ENCODE peak calls at places on chromosomes 6 and 20, in eight cellular contexts. D is ovary, I is sigmoid colon, K is Peyer's patch, X is HCT116, F is spleen, U is A549, Z is thyroid gland. P is an unnamed sample.

GRCh38 chr6:119533603-119534279 is 184.2 kb upstream of the MAN1A1 start:
- DNase-seq in D (no peak), I (no peak), Z (no peak), F (no peak), X (peak; percentile 58), U (no peak), K (no peak), P (no peak)

GRCh38 chr6:35296931-35297330 is 687 bp upstream of the DEF6 start:
- DNase-seq in I (peak; percentile 49), X (no peak), D (no peak), F (no peak), U (no peak), Z (no peak), K (no peak), P (no peak)

GRCh38 chr20:48783533-48784272 is 44.1 kb downstream of the PREX1 start:
- DNase-seq in F (no peak), Z (no peak), X (no peak), D (no peak), I (no peak), K (no peak), U (no peak), P (no peak)

GRCh38 chr6:126337323-126337722 is 2.6 kb upstream of the CENPW start:
- DNase-seq in D (no peak), F (no peak), K (no peak), X (no peak), Z (no peak), U (no peak), I (peak; percentile 65), P (no peak)

GRCh38 chr20:52779125-52779524 is 193.0 kb upstream of the TSHZ2 start:
- DNase-seq in Z (no peak), X (no peak), D (no peak), F (no peak), K (no peak), U (no peak), I (no peak), P (no peak)

GRCh38 chr6:75493400-75494064 is at the start of gene FILIP1:
- DNase-seq in U (no peak), F (no peak), X (no peak), I (peak; percentile 87), D (peak; percentile 33), K (no peak), Z (peak; percentile 27), P (peak; percentile 11)

GRCh38 chr6:34974249-34974642 is 85.2 kb downstream of the ANKS1A start:
- DNase-seq in K (no peak), U (no peak), I (no peak), X (no peak), F (no peak), D (no peak), Z (no peak), P (no peak)

GRCh38 chr6:17493286-17493685 is 99.9 kb downstream of the CAP2 start:
- DNase-seq in X (no peak), F (no peak), U (no peak), I (peak; percentile 84), K (no peak), Z (no peak), D (no peak), P (no peak)

GRCh38 chr6:134171517-134171916 is 119.1 kb upstream of the SLC2A12 start:
- DNase-seq in I (no peak), K (no peak), X (no peak), Z (no peak), U (no peak), F (no peak), D (no peak), P (no peak)

GRCh38 chr6:148611213-148611612 is 135.6 kb upstream of the UST start:
- DNase-seq in Z (peak; percentile 39), F (no peak), D (no peak), I (peak; percentile 92), U (no peak), X (no peak), K (no peak), P (peak; percentile 42)

GRCh38 chr20:41316009-41316408 is 1.5 kb downstream of the ZHX3 start:
- DNase-seq in X (no peak), K (no peak), U (no peak), I (no peak), Z (no peak), D (no peak), F (no peak), P (no peak)

GRCh38 chr20:62804632-62805364 is at the start of gene OGFR:
- DNase-seq in D (peak; percentile 81), X (no peak), U (no peak), F (peak; percentile 94), Z (peak; percentile 67), I (peak; percentile 87), K (peak; percentile 85), P (peak; percentile 78)

GRCh38 chr6:12288844-12289654 is 1.1 kb upstream of the EDN1 start:
- DNase-seq in U (peak; percentile 61), I (no peak), D (no peak), K (no peak), Z (peak; percentile 33), X (peak; percentile 62), F (no peak), P (peak; percentile 76)

GRCh38 chr20:10255846-10256245 is 37.2 kb downstream of the SNAP25 start:
- DNase-seq in Z (no peak), D (no peak), F (no peak), I (no peak), U (no peak), K (no peak), X (no peak), P (no peak)

GRCh38 chr20:47605673-47606413 is 104.2 kb downstream of the NCOA3 start:
- DNase-seq in Z (no peak), X (no peak), F (no peak), K (no peak), D (no peak), I (no peak), U (no peak), P (no peak)

GRCh38 chr20:15900443-15900842 is 672.8 kb downstream of the KIF16B start:
- DNase-seq in Z (no peak), D (no peak), F (no peak), X (no peak), I (no peak), U (no peak), K (no peak), P (no peak)

GRCh38 chr6:136290406-136291010 is 862 bp upstream of the BCLAF1 start:
- DNase-seq in D (peak; percentile 83), I (peak; percentile 91), Z (peak; percentile 65), K (peak; percentile 79), X (peak; percentile 51), F (peak; percentile 94), U (peak; percentile 35), P (peak; percentile 75)

GRCh38 chr6:42914546-42914945 is 1.3 kb upstream of the PTCRA start:
- DNase-seq in I (no peak), D (no peak), Z (peak; percentile 28), U (no peak), F (no peak), X (no peak), K (no peak), P (no peak)

GRCh38 chr20:44956410-44956809 is 3.8 kb downstream of the TOMM34 start:
- DNase-seq in Z (no peak), D (no peak), X (no peak), K (no peak), F (no peak), I (no peak), U (no peak), P (no peak)

GRCh38 chr20:44954198-44954597 is 6.0 kb downstream of the TOMM34 start:
- DNase-seq in X (no peak), K (no peak), F (no peak), D (no peak), Z (no peak), I (no peak), U (no peak), P (no peak)

GRCh38 chr20:44955270-44955669 is 4.9 kb downstream of the TOMM34 start:
- DNase-seq in K (no peak), F (no peak), X (no peak), U (no peak), Z (no peak), D (no peak), I (no peak), P (no peak)

GRCh38 chr20:44950368-44950767 is 9.8 kb downstream of the TOMM34 start:
- DNase-seq in Z (no peak), F (no peak), I (no peak), D (no peak), K (no peak), U (no peak), X (no peak), P (no peak)

GRCh38 chr20:44952731-44953130 is 7.5 kb downstream of the TOMM34 start:
- DNase-seq in K (no peak), F (no peak), Z (no peak), U (no peak), I (no peak), X (no peak), D (no peak), P (no peak)
- TF ChIP-seq POLR2A in K (no peak), F (no peak), Z (no peak), U (no peak), I (no peak), X (no peak), D (no peak), P (no peak)

GRCh38 chr6:145551164-145551563 is 184.2 kb downstream of the EPM2A start:
- DNase-seq in X (no peak), Z (no peak), D (no peak), K (no peak), U (no peak), I (no peak), F (no peak), P (no peak)
- H3K27ac ChIP-seq in X (no peak overlapping the region), Z (no peak overlapping the region), D (no peak overlapping the region), K (no peak overlapping the region), U (no peak overlapping the region), I (no peak overlapping the region), F (no peak overlapping the region), P (no peak overlapping the region)

DNA sequence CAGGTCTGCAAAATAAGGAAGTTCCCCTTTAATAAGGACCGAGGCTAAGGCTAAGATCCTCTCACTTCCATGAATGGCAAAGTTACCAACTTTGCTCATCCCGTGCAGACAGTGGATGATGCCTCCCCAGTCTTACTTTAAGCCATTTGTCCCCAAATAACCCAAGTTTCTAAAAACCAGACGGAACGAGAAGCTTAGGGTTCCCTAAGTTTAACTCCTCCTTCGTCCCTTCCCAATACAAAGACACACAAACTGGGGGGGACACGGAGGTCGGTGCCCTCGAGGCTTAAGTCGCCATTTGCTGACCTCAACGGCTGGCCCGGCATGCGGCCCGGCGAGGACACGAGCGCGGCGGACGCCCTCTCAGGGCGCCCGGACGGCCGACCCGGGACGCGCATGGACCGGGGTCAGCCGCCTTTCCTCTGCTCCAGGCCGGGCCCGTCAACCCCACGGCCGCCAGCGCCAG is 527 bp downstream of the FBXO30 start:
- DNase-seq in D (no peak), K (no peak), Z (peak; percentile 38), X (no peak), U (peak; percentile 4), I (peak; percentile 69), F (no peak), P (peak; percentile 33)
- H3K4me1 ChIP-seq in D (peaks cover 3% of the 10 kb centered on the region), K (peaks cover 12% of the 10 kb centered on the region), Z (peaks cover 26% of the 10 kb centered on the region), X (no peaks in the 10 kb centered on the region), U (peaks cover 34% of the 10 kb centered on the region), I (no peaks in the 10 kb centered on the region), F (peaks cover 56% of the 10 kb centered on the region), P (no peaks in the 10 kb centered on the region)

DNA sequence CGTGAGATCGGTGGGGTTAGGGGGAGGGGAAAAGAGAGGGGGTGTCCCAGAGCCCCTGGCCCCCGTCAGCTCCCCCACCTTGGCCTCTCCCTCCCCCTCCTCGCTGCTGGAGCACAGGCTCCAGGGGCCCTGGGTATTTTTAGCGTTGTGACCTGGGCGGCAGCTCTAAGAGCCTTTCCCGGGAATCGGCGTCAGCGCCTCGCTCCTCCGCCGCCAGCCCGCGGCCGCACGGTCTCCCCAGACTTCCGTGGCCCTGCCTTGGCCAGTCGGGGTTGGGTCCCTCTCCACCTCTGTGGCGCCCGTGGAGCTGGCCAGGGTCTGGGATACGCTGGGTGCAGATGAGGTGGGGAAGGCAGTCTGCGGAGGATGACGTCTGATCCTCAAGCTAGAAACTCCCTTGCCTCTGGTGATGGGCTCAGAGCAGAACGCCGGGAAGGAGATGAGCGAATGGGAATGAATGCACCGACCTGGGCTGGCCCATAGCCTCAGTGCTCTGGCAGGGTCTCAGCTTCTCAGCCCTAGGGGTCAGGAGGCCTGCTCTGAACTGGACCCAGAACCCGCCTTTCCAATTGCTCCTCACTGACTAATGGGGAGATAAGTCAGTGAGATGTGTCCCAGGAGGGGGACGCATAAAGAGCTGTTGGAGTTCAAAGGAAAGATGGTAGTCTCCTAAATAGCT is 883 bp upstream of the DBNDD2 start:
- DNase-seq in U (no peak), K (peak; percentile 71), I (peak; percentile 89), D (peak; percentile 61), Z (peak; percentile 12), X (no peak), F (no peak), P (peak; percentile 58)
- TF ChIP-seq POLR2A in U (no peak), K (peak; percentile 17), I (peak; percentile 85), D (no peak), Z (peak; percentile 14), X (no peak), F (no peak), P (peak; percentile 77)